ENCODE peak calls at places on chromosomes 4 and X, in nine cellular contexts. U is adrenal gland, K is tibial nerve, B is kidney, Z is fibroblast of lung, W is pancreas, E is HFF-Myc, L is mucosa of descending colon, I is fibroblast of villous mesenchyme. T is an unnamed sample.

GRCh38 chr4:79467246-79467932 is 59.4 kb upstream of the GK2 start:
- DNase-seq in U (no peak), K (no peak), B (no peak), Z (peak), W (no peak), E (no peak), L (no peak), I (peak), T (peak)

GRCh38 chrX:4150259-4150658 is 436.8 kb upstream of the PRKX start:
- DNase-seq in U (no peak), K (no peak), B (no peak), Z (no peak), W (no peak), E (no peak), L (no peak), I (no peak), T (no peak)

GRCh38 chr4:142925161-142925560 is 79.1 kb upstream of the INPP4B start:
- DNase-seq in U (no peak), K (no peak), B (no peak), Z (peak), W (no peak), E (no peak), L (no peak), I (no peak), T (peak)

GRCh38 chrX:16882188-16882587 is 12.0 kb upstream of the RBBP7 start:
- DNase-seq in U (peak), K (no peak), B (no peak), Z (peak), W (peak), E (no peak), L (peak), I (peak), T (peak)

GRCh38 chr4:64248151-64248550 is 161.1 kb downstream of the TECRL start:
- DNase-seq in U (no peak), K (no peak), B (no peak), Z (no peak), W (no peak), E (no peak), L (no peak), I (no peak), T (no peak)

GRCh38 chrX:10922158-10922557 is 189.0 kb upstream of the HCCS start:
- DNase-seq in U (peak), K (no peak), B (no peak), Z (peak), W (no peak), E (peak), L (no peak), I (peak), T (peak)

GRCh38 chr4:41934813-41935651 is at the start of gene TMEM33:
- DNase-seq in U (peak), K (peak), B (peak), Z (peak), W (peak), E (peak), L (peak), I (peak), T (peak)

GRCh38 chr4:86498560-86499166 is 95.5 kb upstream of the PTPN13 start:
- DNase-seq in U (peak), K (no peak), B (no peak), Z (peak), W (no peak), E (no peak), L (no peak), I (peak), T (peak)

GRCh38 chr4:40750461-40751258 is 905 bp downstream of the NSUN7 start:
- DNase-seq in U (no peak), K (no peak), B (no peak), Z (peak), W (no peak), E (no peak), L (peak), I (peak), T (peak)

GRCh38 chr4:134691915-134692314 is 490.3 kb upstream of the PABPC4L start:
- DNase-seq in U (no peak), K (no peak), B (no peak), Z (no peak), W (no peak), E (no peak), L (no peak), I (peak), T (no peak)

GRCh38 chrX:130171446-130172126 is at the start of gene RAB33A:
- DNase-seq in U (no peak), K (no peak), B (peak), Z (peak), W (no peak), E (no peak), L (peak), I (peak), T (peak)

GRCh38 chr4:35695401-35695800 is 548.9 kb downstream of the ARAP2 start:
- DNase-seq in U (no peak), K (no peak), B (no peak), Z (no peak), W (no peak), E (no peak), L (no peak), I (no peak), T (no peak)

GRCh38 chr4:11424000-11424399 is 4.7 kb downstream of the HS3ST1 start:
- DNase-seq in U (no peak), K (no peak), B (peak), Z (peak), W (no peak), E (peak), L (no peak), I (peak), T (peak)

GRCh38 chr4:72945719-72946336 is 123.7 kb downstream of the COX18 start:
- DNase-seq in U (no peak), K (no peak), B (no peak), Z (no peak), W (no peak), E (no peak), L (no peak), I (no peak), T (no peak)

GRCh38 chr4:72948080-72948479 is 121.4 kb downstream of the COX18 start:
- DNase-seq in U (no peak), K (no peak), B (no peak), Z (no peak), W (no peak), E (no peak), L (no peak), I (no peak), T (no peak)

GRCh38 chr4:72942565-72942964 is 127.0 kb downstream of the COX18 start:
- DNase-seq in U (no peak), K (no peak), B (no peak), Z (no peak), W (no peak), E (no peak), L (no peak), I (no peak), T (no peak)
- H3K4me3 ChIP-seq in U (no peak), K (no peak), B (no peak), Z (no peak), W (no peak), E (no peak), L (no peak), I (no peak), T (no peak)

GRCh38 chrX:150582338-150582948 is 14.0 kb downstream of the MTM1 start:
- DNase-seq in U (no peak), K (no peak), B (no peak), Z (no peak), W (no peak), E (no peak), L (no peak), I (no peak), T (no peak)

DNA sequence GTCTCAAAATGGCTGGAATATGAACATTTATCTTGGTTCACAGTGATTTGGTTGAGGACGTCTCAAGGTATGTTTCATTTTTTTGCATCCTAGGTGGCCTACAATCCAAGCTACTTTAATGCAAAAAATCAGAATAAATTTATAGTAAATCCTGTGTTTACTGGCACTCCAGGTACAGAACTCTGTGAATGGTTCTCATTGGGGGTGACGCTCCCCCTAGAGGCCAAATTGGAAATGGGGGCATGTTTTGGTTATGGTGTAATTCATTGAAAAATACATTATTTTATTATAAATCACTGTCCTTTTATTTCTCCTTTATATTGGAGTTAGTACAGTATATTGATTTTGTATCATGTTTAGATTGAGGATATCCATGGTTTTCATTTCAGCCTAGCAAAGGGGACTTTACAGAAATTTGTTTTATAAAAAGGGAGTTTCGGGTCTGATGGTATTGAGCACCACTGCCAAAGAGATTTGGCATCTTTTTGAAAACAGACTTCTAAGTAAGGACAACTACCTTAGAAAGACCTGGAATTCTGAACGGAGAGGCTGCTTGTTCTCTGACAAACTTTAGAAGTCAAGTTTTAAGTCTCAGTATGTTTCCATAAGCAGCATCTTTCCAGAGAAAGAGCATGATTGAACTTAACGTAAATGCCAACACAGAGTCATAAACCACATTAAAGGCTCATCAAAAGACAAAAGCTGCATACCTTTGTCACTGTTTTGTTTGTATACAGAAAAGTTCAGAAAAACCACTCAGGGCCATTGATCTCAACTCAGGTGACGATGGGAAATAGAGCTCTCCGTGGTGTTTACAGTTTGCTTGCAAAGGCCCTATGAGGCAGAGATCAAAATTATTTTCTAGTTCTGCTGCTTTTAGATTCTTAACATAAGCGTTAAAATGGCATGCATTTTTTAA is 19.4 kb downstream of the MTM1 start:
- DNase-seq in U (no peak), K (peak), B (no peak), Z (peak), W (no peak), E (no peak), L (no peak), I (peak), T (peak)
- TF ChIP-seq CTCF in U (peak), K (peak), B (peak), Z (peak), W (peak), E (peak), L (no peak), I (peak), T (peak)

DNA sequence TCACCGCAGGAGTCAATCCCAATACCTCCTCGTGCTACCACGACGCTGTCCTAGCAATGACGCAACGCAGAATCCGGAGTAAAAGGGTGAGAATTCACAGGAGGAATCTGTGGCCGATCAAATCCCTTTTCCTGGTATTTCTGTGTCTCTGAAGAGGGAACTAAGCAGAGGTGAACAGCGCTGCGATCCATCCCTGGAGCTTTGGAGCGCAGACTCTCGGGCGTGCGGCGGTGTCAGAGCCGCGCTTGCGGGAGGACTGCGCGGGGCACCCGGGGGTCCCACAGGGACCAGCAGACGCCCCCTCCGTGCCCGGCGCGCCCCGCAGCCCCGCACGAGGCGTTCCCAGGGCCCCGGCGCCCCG is 17.2 kb upstream of the ZNF718 start:
- DNase-seq in U (no peak), K (no peak), B (no peak), Z (no peak), W (no peak), E (no peak), L (no peak), I (no peak), T (no peak)
- H3K4me3 ChIP-seq in U (no peak), K (peak), B (no peak), Z (no peak), W (peak), E (no peak), L (no peak), I (no peak), T (no peak)

DNA sequence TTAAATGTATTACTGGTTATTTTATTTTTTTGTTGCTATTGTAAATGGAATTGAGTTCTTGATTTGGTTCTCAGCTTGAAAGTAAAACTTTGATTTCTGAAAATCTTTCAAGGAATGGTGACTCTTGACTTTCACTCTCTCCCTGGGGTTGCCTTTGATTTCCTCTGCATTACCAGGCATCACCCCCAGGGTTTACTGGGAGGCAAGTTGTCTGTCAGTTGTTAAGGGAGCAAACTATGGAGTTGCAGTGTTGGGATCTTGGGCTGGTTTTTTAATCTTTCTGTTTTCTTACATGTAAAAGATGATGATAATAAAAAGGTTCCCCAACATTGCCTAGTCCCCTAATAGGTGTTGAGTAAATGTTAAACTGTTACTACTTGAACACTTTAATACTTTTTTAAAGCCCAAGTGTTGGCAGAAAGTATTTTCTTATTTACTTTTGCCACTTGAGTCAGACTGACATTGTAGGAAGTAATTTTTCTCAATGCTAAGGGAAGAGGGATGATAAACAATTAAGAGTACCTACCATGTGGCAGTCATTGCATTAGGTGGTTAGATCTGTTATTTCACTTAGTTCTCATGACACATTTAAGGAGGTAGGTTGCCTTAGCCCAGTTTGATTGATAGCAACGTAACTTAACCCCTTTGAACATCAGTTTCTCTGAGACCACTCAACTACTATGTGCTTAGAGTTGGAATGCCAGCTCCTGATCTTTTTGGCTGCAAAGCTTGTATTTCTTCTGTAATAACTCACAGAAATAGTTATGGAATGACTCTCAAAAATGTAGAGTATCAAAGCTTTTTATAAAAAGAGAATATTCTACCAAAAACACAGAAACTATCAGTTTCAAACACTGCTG is 67.1 kb downstream of the DCLK2 start:
- DNase-seq in U (no peak), K (no peak), B (no peak), Z (no peak), W (no peak), E (no peak), L (no peak), I (no peak), T (peak)
- TF ChIP-seq CTCF in U (no peak), K (peak), B (no peak), Z (peak), W (no peak), E (peak), L (no peak), I (peak), T (peak)